ENCODE peak calls at places on chromosomes 2 and 18, in ten cellular contexts. G is body of pancreas, Z is IMR-90, V is right cardiac atrium, X is spleen, E is SK-N-SH, R is mammary epithelial cell, K is heart left ventricle, O is fibroblast of lung, S is left lung. T is an unnamed sample. For H3K4me1, the result is how much of the 10 kb centered on the place peaks cover.

GRCh38 chr2:187138240-187138639 is 289.3 kb upstream of the ZSWIM2 start:
- DNase-seq in G (no peak), Z (peak), V (peak), X (no peak), E (peak), R (peak), K (peak), O (peak), S (no peak), T (peak)

GRCh38 chr2:747774-748351 is 70.7 kb upstream of the TMEM18 start:
- DNase-seq in G (no peak), Z (no peak), V (no peak), X (no peak), E (no peak), R (no peak), K (no peak), O (no peak), S (no peak), T (no peak)

GRCh38 chr2:83561592-83561991 is 897.5 kb downstream of the SUCLG1 start:
- DNase-seq in G (no peak), Z (no peak), V (no peak), X (no peak), E (no peak), R (no peak), K (no peak), O (no peak), S (no peak), T (no peak)

GRCh38 chr2:128180031-128180430 is 89.0 kb downstream of the UGGT1 start:
- DNase-seq in G (no peak), Z (peak), V (no peak), X (no peak), E (no peak), R (no peak), K (no peak), O (no peak), S (no peak), T (no peak)

GRCh38 chr2:96869281-96869823 is 528 bp downstream of the SEMA4C start:
- DNase-seq in G (peak), Z (peak), V (peak), X (peak), E (peak), R (peak), K (peak), O (peak), S (peak), T (no peak)

GRCh38 chr2:131521961-131522781 is 5.5 kb upstream of the CCDC74A start:
- DNase-seq in G (no peak), Z (no peak), V (peak), X (peak), E (no peak), R (no peak), K (peak), O (no peak), S (no peak), T (no peak)

GRCh38 chr2:175137793-175138192 is 30.2 kb downstream of the ATF2 start:
- DNase-seq in G (no peak), Z (no peak), V (no peak), X (no peak), E (no peak), R (no peak), K (no peak), O (no peak), S (no peak), T (peak)

GRCh38 chr18:40630496-40630895 is 1324.5 kb upstream of the PIK3C3 start:
- DNase-seq in G (no peak), Z (no peak), V (no peak), X (no peak), E (no peak), R (no peak), K (no peak), O (no peak), S (no peak), T (no peak)

GRCh38 chr2:145635706-145636427 is 1115.9 kb upstream of the ZEB2 start:
- DNase-seq in G (no peak), Z (peak), V (no peak), X (no peak), E (no peak), R (no peak), K (no peak), O (no peak), S (no peak), T (no peak)

GRCh38 chr2:160687629-160688028 is 194.0 kb upstream of the RBMS1 start:
- DNase-seq in G (no peak), Z (no peak), V (no peak), X (no peak), E (no peak), R (no peak), K (no peak), O (no peak), S (no peak), T (no peak)

GRCh38 chr2:230570987-230571386 is 141.7 kb upstream of the CAB39 start:
- DNase-seq in G (no peak), Z (no peak), V (no peak), X (no peak), E (no peak), R (no peak), K (no peak), O (no peak), S (no peak), T (no peak)

GRCh38 chr2:230569298-230569697 is 143.3 kb upstream of the CAB39 start:
- DNase-seq in G (no peak), Z (no peak), V (no peak), X (no peak), E (no peak), R (no peak), K (no peak), O (no peak), S (no peak), T (no peak)

GRCh38 chr2:230564805-230565779 is 147.6 kb upstream of the CAB39 start:
- DNase-seq in G (no peak), Z (peak), V (no peak), X (no peak), E (no peak), R (no peak), K (no peak), O (peak), S (no peak), T (peak)
- H3K4me3 ChIP-seq in G (no peak), Z (no peak), V (no peak), X (no peak), E (no peak), R (no peak), K (no peak), O (no peak), S (no peak), T (no peak)

GRCh38 chr2:98826856-98827255 is 95.9 kb upstream of the MGAT4A start:
- DNase-seq in G (no peak), Z (no peak), V (peak), X (no peak), E (no peak), R (no peak), K (no peak), O (no peak), S (no peak), T (no peak)
- H3K27ac ChIP-seq in G (no peak), Z (no peak), V (no peak), X (no peak), E (no peak), R (no peak), K (no peak), O (no peak), S (no peak), T (no peak)

DNA sequence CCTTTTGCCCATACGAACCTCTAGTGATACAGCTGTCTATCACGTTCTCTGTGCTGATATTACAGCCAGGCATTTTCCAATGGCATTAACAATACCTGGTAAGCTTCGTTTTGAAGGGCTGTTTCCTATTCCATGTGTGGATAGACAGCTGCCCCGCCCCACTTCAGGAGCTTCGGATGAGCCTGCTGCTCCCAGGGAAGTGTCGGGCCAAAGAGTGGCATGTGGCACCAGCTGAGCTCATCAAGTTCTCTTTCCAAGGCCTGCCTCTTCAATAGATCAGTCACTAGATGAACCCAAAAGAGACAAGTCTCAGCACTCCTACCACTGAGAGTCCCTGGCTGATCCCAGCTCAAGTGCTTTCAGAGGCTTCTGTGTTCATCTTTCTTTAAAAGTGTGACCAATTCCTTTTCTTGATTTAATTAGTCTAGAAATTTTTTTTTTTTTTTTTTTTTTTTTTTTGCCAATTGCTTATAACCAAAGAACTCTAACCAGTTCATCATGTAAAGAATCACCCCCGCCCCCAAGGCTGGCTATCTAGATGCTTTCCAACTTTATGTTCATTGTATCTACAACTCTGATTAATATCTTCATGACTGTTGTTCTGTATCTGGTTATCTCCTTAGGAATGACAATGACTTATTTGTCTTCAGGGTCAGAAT is 46.6 kb downstream of the HDAC4 start:
- DNase-seq in G (no peak), Z (no peak), V (no peak), X (no peak), E (no peak), R (no peak), K (no peak), O (no peak), S (no peak), T (no peak)
- H3K4me1 ChIP-seq in G (under half), Z (under half), V (under half), X (under half), E (under half), R (under half), K (under half), O (under half), S (under half), T (under half)

GRCh38 chr2:78264130-78264529 is 742.0 kb upstream of the LRRTM4 start:
- DNase-seq in G (no peak), Z (no peak), V (no peak), X (no peak), E (no peak), R (no peak), K (no peak), O (no peak), S (no peak), T (no peak)

GRCh38 chr2:78262713-78263375 is 740.7 kb upstream of the LRRTM4 start:
- DNase-seq in G (no peak), Z (no peak), V (no peak), X (no peak), E (no peak), R (no peak), K (no peak), O (no peak), S (no peak), T (no peak)

GRCh38 chr2:78260861-78261260 is 738.7 kb upstream of the LRRTM4 start:
- DNase-seq in G (no peak), Z (no peak), V (no peak), X (no peak), E (no peak), R (no peak), K (no peak), O (no peak), S (no peak), T (no peak)

GRCh38 chr2:78263571-78263970 is 741.4 kb upstream of the LRRTM4 start:
- DNase-seq in G (no peak), Z (no peak), V (no peak), X (no peak), E (no peak), R (no peak), K (no peak), O (no peak), S (no peak), T (no peak)

GRCh38 chr2:78261454-78261853 is 739.3 kb upstream of the LRRTM4 start:
- DNase-seq in G (no peak), Z (no peak), V (no peak), X (no peak), E (no peak), R (no peak), K (no peak), O (no peak), S (no peak), T (no peak)
- H3K4me3 ChIP-seq in G (no peak), Z (no peak), V (no peak), X (no peak), E (no peak), R (no peak), K (no peak), O (no peak), S (no peak), T (no peak)

T was measured in small intestine.